ENCODE peak calls at places on chromosomes 5 and 9, in nine cellular contexts. One of them, this sample, is unnamed.

GRCh38 chr9:120916573-120916972 is 10.0 kb downstream of the TRAF1 start:
- DNase-seq in breast epithelium: peak; percentile 86
- DNase-seq in IMR-90: peak; percentile 64
- DNase-seq in uterus: peak; percentile 83
- DNase-seq in prostate gland: peak; percentile 87
- DNase-seq in ovary: peak; percentile 85
- DNase-seq in body of pancreas: peak; percentile 63
- DNase-seq in tibial nerve: peak; percentile 80
- DNase-seq in right lobe of liver: no peak
- DNase-seq in this sample: no peak

GRCh38 chr9:4839470-4839912 is 46.7 kb downstream of the RCL1 start:
- DNase-seq in ovary: no peak
- DNase-seq in breast epithelium: no peak
- DNase-seq in IMR-90: peak; percentile 50
- DNase-seq in prostate gland: no peak
- DNase-seq in body of pancreas: peak; percentile 51
- DNase-seq in right lobe of liver: peak; percentile 66
- DNase-seq in uterus: no peak
- DNase-seq in tibial nerve: no peak
- DNase-seq in this sample: no peak

GRCh38 chr5:10460252-10460906 is 18.7 kb downstream of the ROPN1L start:
- DNase-seq in IMR-90: no peak
- DNase-seq in tibial nerve: no peak
- DNase-seq in right lobe of liver: peak; percentile 97
- DNase-seq in breast epithelium: no peak
- DNase-seq in body of pancreas: peak; percentile 51
- DNase-seq in uterus: peak; percentile 41
- DNase-seq in prostate gland: peak; percentile 62
- DNase-seq in ovary: no peak
- DNase-seq in this sample: no peak

GRCh38 chr9:68560131-68560844 is 19.6 kb upstream of the TMEM252 start:
- DNase-seq in ovary: no peak
- DNase-seq in uterus: peak; percentile 62
- DNase-seq in breast epithelium: no peak
- DNase-seq in IMR-90: peak; percentile 84
- DNase-seq in right lobe of liver: peak; percentile 65
- DNase-seq in body of pancreas: peak; percentile 56
- DNase-seq in tibial nerve: peak; percentile 31
- DNase-seq in prostate gland: no peak
- DNase-seq in this sample: no peak

GRCh38 chr9:7234144-7234543 is 476.4 kb downstream of the KDM4C start:
- DNase-seq in body of pancreas: no peak
- DNase-seq in prostate gland: no peak
- DNase-seq in ovary: no peak
- DNase-seq in uterus: no peak
- DNase-seq in right lobe of liver: no peak
- DNase-seq in IMR-90: peak; percentile 22
- DNase-seq in tibial nerve: no peak
- DNase-seq in breast epithelium: no peak
- DNase-seq in this sample: no peak

GRCh38 chr5:178460598-178461425 is 129.4 kb downstream of the COL23A1 start:
- DNase-seq in tibial nerve: peak; percentile 66
- DNase-seq in breast epithelium: peak; percentile 57
- DNase-seq in body of pancreas: peak; percentile 75
- DNase-seq in prostate gland: peak; percentile 48
- DNase-seq in right lobe of liver: peak; percentile 88
- DNase-seq in uterus: peak; percentile 37
- DNase-seq in IMR-90: peak; percentile 2
- DNase-seq in ovary: no peak
- DNase-seq in this sample: no peak

GRCh38 chr5:59923465-59923864 is 29.9 kb upstream of the PDE4D start:
- DNase-seq in body of pancreas: peak; percentile 6
- DNase-seq in breast epithelium: no peak
- DNase-seq in IMR-90: peak; percentile 30
- DNase-seq in uterus: no peak
- DNase-seq in ovary: no peak
- DNase-seq in prostate gland: no peak
- DNase-seq in right lobe of liver: no peak
- DNase-seq in tibial nerve: no peak
- DNase-seq in this sample: no peak

GRCh38 chr5:90037646-90038045 is 371.9 kb downstream of the CETN3 start:
- DNase-seq in breast epithelium: no peak
- DNase-seq in IMR-90: peak; percentile 3
- DNase-seq in right lobe of liver: no peak
- DNase-seq in ovary: no peak
- DNase-seq in prostate gland: no peak
- DNase-seq in body of pancreas: no peak
- DNase-seq in tibial nerve: no peak
- DNase-seq in uterus: no peak
- DNase-seq in this sample: no peak

GRCh38 chr5:69528015-69528414 is 32.0 kb upstream of the GTF2H2C start:
- DNase-seq in ovary: no peak
- DNase-seq in tibial nerve: no peak
- DNase-seq in IMR-90: no peak
- DNase-seq in uterus: no peak
- DNase-seq in right lobe of liver: no peak
- DNase-seq in body of pancreas: no peak
- DNase-seq in prostate gland: no peak
- DNase-seq in breast epithelium: no peak
- DNase-seq in this sample: no peak

GRCh38 chr5:58318468-58318867 is 141.4 kb downstream of the PLK2 start:
- DNase-seq in prostate gland: no peak
- DNase-seq in IMR-90: peak; percentile 70
- DNase-seq in tibial nerve: no peak
- DNase-seq in right lobe of liver: no peak
- DNase-seq in uterus: no peak
- DNase-seq in breast epithelium: no peak
- DNase-seq in body of pancreas: no peak
- DNase-seq in ovary: no peak
- DNase-seq in this sample: no peak

GRCh38 chr5:39209924-39210323 is 9.4 kb downstream of the FYB1 start:
- DNase-seq in prostate gland: no peak
- DNase-seq in breast epithelium: no peak
- DNase-seq in right lobe of liver: no peak
- DNase-seq in uterus: no peak
- DNase-seq in IMR-90: no peak
- DNase-seq in body of pancreas: peak; percentile 36
- DNase-seq in tibial nerve: no peak
- DNase-seq in ovary: no peak
- DNase-seq in this sample: no peak

GRCh38 chr5:145925353-145925752 is 11.0 kb upstream of the SH3RF2 start:
- DNase-seq in uterus: no peak
- DNase-seq in IMR-90: peak; percentile 86
- DNase-seq in breast epithelium: no peak
- DNase-seq in right lobe of liver: no peak
- DNase-seq in ovary: no peak
- DNase-seq in body of pancreas: no peak
- DNase-seq in prostate gland: no peak
- DNase-seq in tibial nerve: no peak
- DNase-seq in this sample: no peak

GRCh38 chr5:135086326-135086725 is 52.3 kb upstream of the PITX1 start:
- DNase-seq in breast epithelium: no peak
- DNase-seq in uterus: no peak
- DNase-seq in prostate gland: no peak
- DNase-seq in tibial nerve: no peak
- DNase-seq in ovary: no peak
- DNase-seq in right lobe of liver: no peak
- DNase-seq in body of pancreas: no peak
- DNase-seq in IMR-90: no peak
- DNase-seq in this sample: no peak

GRCh38 chr9:121233906-121234901 is 32.5 kb upstream of the RAB14 start:
- DNase-seq in breast epithelium: no peak
- DNase-seq in uterus: no peak
- DNase-seq in IMR-90: peak; percentile 81
- DNase-seq in body of pancreas: no peak
- DNase-seq in prostate gland: no peak
- DNase-seq in tibial nerve: no peak
- DNase-seq in ovary: no peak
- DNase-seq in right lobe of liver: no peak
- DNase-seq in this sample: no peak

GRCh38 chr9:69674112-69674511 is 1.9 kb upstream of the APBA1 start:
- DNase-seq in body of pancreas: no peak
- DNase-seq in right lobe of liver: no peak
- DNase-seq in uterus: no peak
- DNase-seq in IMR-90: no peak
- DNase-seq in breast epithelium: no peak
- DNase-seq in tibial nerve: no peak
- DNase-seq in prostate gland: no peak
- DNase-seq in ovary: no peak
- DNase-seq in this sample: no peak

GRCh38 chr5:68562308-68562707 is 346.8 kb downstream of the PIK3R1 start:
- DNase-seq in breast epithelium: no peak
- DNase-seq in tibial nerve: no peak
- DNase-seq in prostate gland: no peak
- DNase-seq in right lobe of liver: peak; percentile 68
- DNase-seq in uterus: no peak
- DNase-seq in ovary: peak; percentile 53
- DNase-seq in body of pancreas: peak; percentile 78
- DNase-seq in IMR-90: peak; percentile 44
- DNase-seq in this sample: no peak

GRCh38 chr5:66864240-66864884 is 268.2 kb downstream of the MAST4 start:
- DNase-seq in tibial nerve: no peak
- DNase-seq in uterus: no peak
- DNase-seq in ovary: no peak
- DNase-seq in body of pancreas: peak; percentile 11
- DNase-seq in right lobe of liver: no peak
- DNase-seq in prostate gland: no peak
- DNase-seq in breast epithelium: no peak
- DNase-seq in IMR-90: peak; percentile 47
- DNase-seq in this sample: no peak

GRCh38 chr9:97990259-97990658 is 7.1 kb downstream of the ANP32B start:
- DNase-seq in ovary: no peak
- DNase-seq in right lobe of liver: no peak
- DNase-seq in uterus: no peak
- DNase-seq in IMR-90: peak; percentile 82
- DNase-seq in prostate gland: no peak
- DNase-seq in body of pancreas: no peak
- DNase-seq in breast epithelium: no peak
- DNase-seq in tibial nerve: no peak
- DNase-seq in this sample: no peak

DNA sequence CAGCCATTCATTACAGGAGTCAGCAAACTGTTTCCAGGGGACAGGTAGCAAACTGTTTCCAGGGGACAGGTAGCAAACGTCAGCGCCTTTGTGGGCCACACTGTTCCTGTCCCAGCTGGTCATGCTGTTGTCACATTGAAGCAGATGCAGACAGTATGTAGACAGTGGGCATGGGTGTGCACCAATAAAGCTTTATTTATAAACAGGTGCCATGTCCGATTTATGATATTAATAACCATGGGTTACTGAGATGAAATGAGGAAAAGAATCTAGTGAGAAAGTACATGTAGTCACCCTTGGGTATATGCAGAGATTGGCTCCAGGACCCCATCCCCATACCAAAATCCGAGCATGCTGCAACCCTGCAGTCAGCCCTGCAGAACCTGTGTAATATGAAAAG is 122.5 kb downstream of the EHMT1 start:
- DNase-seq in body of pancreas: no peak
- DNase-seq in breast epithelium: no peak
- DNase-seq in IMR-90: no peak
- DNase-seq in ovary: no peak
- DNase-seq in right lobe of liver: no peak
- DNase-seq in prostate gland: no peak
- DNase-seq in uterus: no peak
- DNase-seq in tibial nerve: no peak
- DNase-seq in this sample: no peak
- H3K36me3 ChIP-seq in body of pancreas: peaks cover 6% of the 10 kb centered on the region
- H3K36me3 ChIP-seq in breast epithelium: peaks cover 8% of the 10 kb centered on the region
- H3K36me3 ChIP-seq in IMR-90: peaks cover 18% of the 10 kb centered on the region
- H3K36me3 ChIP-seq in ovary: no peaks in the 10 kb centered on the region
- H3K36me3 ChIP-seq in right lobe of liver: no peaks in the 10 kb centered on the region
- H3K36me3 ChIP-seq in prostate gland: no peaks in the 10 kb centered on the region
- H3K36me3 ChIP-seq in uterus: no peaks in the 10 kb centered on the region
- H3K36me3 ChIP-seq in tibial nerve: no peaks in the 10 kb centered on the region
- H3K36me3 ChIP-seq in this sample: peaks cover 47% of the 10 kb centered on the region

GRCh38 chr5:43290726-43291125 is 22.5 kb downstream of the HMGCS1 start:
- DNase-seq in prostate gland: no peak
- DNase-seq in breast epithelium: no peak
- DNase-seq in uterus: no peak
- DNase-seq in body of pancreas: no peak
- DNase-seq in right lobe of liver: no peak
- DNase-seq in IMR-90: no peak
- DNase-seq in tibial nerve: no peak
- DNase-seq in ovary: no peak
- DNase-seq in this sample: no peak

GRCh38 chr5:43281840-43282658 is 31.2 kb downstream of the HMGCS1 start:
- DNase-seq in breast epithelium: no peak
- DNase-seq in prostate gland: no peak
- DNase-seq in uterus: no peak
- DNase-seq in right lobe of liver: no peak
- DNase-seq in body of pancreas: no peak
- DNase-seq in tibial nerve: no peak
- DNase-seq in ovary: no peak
- DNase-seq in IMR-90: peak; percentile 10
- DNase-seq in this sample: no peak

GRCh38 chr5:43288269-43288831 is 24.9 kb downstream of the HMGCS1 start:
- DNase-seq in uterus: no peak
- DNase-seq in tibial nerve: no peak
- DNase-seq in breast epithelium: no peak
- DNase-seq in body of pancreas: no peak
- DNase-seq in prostate gland: no peak
- DNase-seq in IMR-90: no peak
- DNase-seq in right lobe of liver: no peak
- DNase-seq in ovary: no peak
- DNase-seq in this sample: no peak

GRCh38 chr5:43287493-43287892 is 25.7 kb downstream of the HMGCS1 start:
- DNase-seq in right lobe of liver: no peak
- DNase-seq in body of pancreas: no peak
- DNase-seq in uterus: no peak
- DNase-seq in breast epithelium: no peak
- DNase-seq in IMR-90: no peak
- DNase-seq in prostate gland: no peak
- DNase-seq in tibial nerve: no peak
- DNase-seq in ovary: no peak
- DNase-seq in this sample: no peak

GRCh38 chr5:43286623-43287022 is 26.6 kb downstream of the HMGCS1 start:
- DNase-seq in ovary: no peak
- DNase-seq in right lobe of liver: no peak
- DNase-seq in IMR-90: no peak
- DNase-seq in body of pancreas: no peak
- DNase-seq in uterus: no peak
- DNase-seq in breast epithelium: no peak
- DNase-seq in tibial nerve: no peak
- DNase-seq in prostate gland: no peak
- DNase-seq in this sample: no peak
- TF ChIP-seq POLR2A in ovary: no peak
- TF ChIP-seq POLR2A in right lobe of liver: no peak
- TF ChIP-seq POLR2A in IMR-90: no peak
- TF ChIP-seq POLR2A in body of pancreas: no peak
- TF ChIP-seq POLR2A in uterus: no peak
- TF ChIP-seq POLR2A in breast epithelium: no peak
- TF ChIP-seq POLR2A in tibial nerve: no peak
- TF ChIP-seq POLR2A in prostate gland: no peak
- TF ChIP-seq POLR2A in this sample: no peak

GRCh38 chr5:159290741-159291140 is 27.7 kb downstream of the UBLCP1 start:
- DNase-seq in tibial nerve: no peak
- DNase-seq in IMR-90: peak; percentile 19
- DNase-seq in uterus: no peak
- DNase-seq in prostate gland: no peak
- DNase-seq in breast epithelium: no peak
- DNase-seq in body of pancreas: no peak
- DNase-seq in right lobe of liver: no peak
- DNase-seq in ovary: no peak
- DNase-seq in this sample: no peak
- H3K36me3 ChIP-seq in tibial nerve: no peaks in the 10 kb centered on the region
- H3K36me3 ChIP-seq in IMR-90: no peaks in the 10 kb centered on the region
- H3K36me3 ChIP-seq in uterus: no peaks in the 10 kb centered on the region
- H3K36me3 ChIP-seq in prostate gland: no peaks in the 10 kb centered on the region
- H3K36me3 ChIP-seq in breast epithelium: no peaks in the 10 kb centered on the region
- H3K36me3 ChIP-seq in body of pancreas: no peaks in the 10 kb centered on the region
- H3K36me3 ChIP-seq in right lobe of liver: no peaks in the 10 kb centered on the region
- H3K36me3 ChIP-seq in ovary: no peaks in the 10 kb centered on the region
- H3K36me3 ChIP-seq in this sample: no peaks in the 10 kb centered on the region

GRCh38 chr5:171647900-171648253 is 137.7 kb upstream of the SMIM23 start:
- DNase-seq in body of pancreas: no peak
- DNase-seq in ovary: no peak
- DNase-seq in breast epithelium: no peak
- DNase-seq in tibial nerve: no peak
- DNase-seq in prostate gland: no peak
- DNase-seq in IMR-90: peak; percentile 17
- DNase-seq in uterus: no peak
- DNase-seq in right lobe of liver: no peak
- DNase-seq in this sample: no peak
- TF ChIP-seq POLR2A in body of pancreas: no peak
- TF ChIP-seq POLR2A in ovary: no peak
- TF ChIP-seq POLR2A in breast epithelium: no peak
- TF ChIP-seq POLR2A in tibial nerve: no peak
- TF ChIP-seq POLR2A in prostate gland: no peak
- TF ChIP-seq POLR2A in IMR-90: no peak
- TF ChIP-seq POLR2A in uterus: no peak
- TF ChIP-seq POLR2A in right lobe of liver: no peak
- TF ChIP-seq POLR2A in this sample: no peak

This sample was measured in esophagus muscularis mucosa.